ENCODE peak calls at places on chromosomes 5 and 9, in nine cellular contexts. One of them, this sample, is unnamed.

GRCh38 chr5:116575635-116576042 is 1.0 kb upstream of the SEMA6A start:
- DNase-seq in body of pancreas: peak; percentile 28
- DNase-seq in NB4: peak; percentile 5
- DNase-seq in prostate gland: peak; percentile 22
- DNase-seq in A549: no peak
- DNase-seq in heart left ventricle: no peak
- DNase-seq in sigmoid colon: no peak
- DNase-seq in ovary: peak; percentile 52
- DNase-seq in stomach: no peak
- DNase-seq in this sample: no peak

GRCh38 chr9:3751125-3751758 is 225.4 kb upstream of the RFX3 start:
- DNase-seq in body of pancreas: no peak
- DNase-seq in NB4: peak; percentile 76
- DNase-seq in prostate gland: peak; percentile 16
- DNase-seq in A549: peak; percentile 47
- DNase-seq in heart left ventricle: no peak
- DNase-seq in sigmoid colon: no peak
- DNase-seq in ovary: no peak
- DNase-seq in stomach: no peak
- DNase-seq in this sample: no peak

GRCh38 chr5:140261403-140262171 is 41.3 kb downstream of the PFDN1 start:
- DNase-seq in body of pancreas: peak; percentile 79
- DNase-seq in NB4: peak; percentile 80
- DNase-seq in prostate gland: peak; percentile 87
- DNase-seq in A549: peak; percentile 83
- DNase-seq in heart left ventricle: peak; percentile 70
- DNase-seq in sigmoid colon: peak; percentile 88
- DNase-seq in ovary: peak; percentile 72
- DNase-seq in stomach: peak; percentile 88
- DNase-seq in this sample: peak; percentile 64

GRCh38 chr5:174828786-174829510 is 104.6 kb downstream of the MSX2 start:
- DNase-seq in body of pancreas: no peak
- DNase-seq in NB4: no peak
- DNase-seq in prostate gland: no peak
- DNase-seq in A549: no peak
- DNase-seq in heart left ventricle: no peak
- DNase-seq in sigmoid colon: no peak
- DNase-seq in ovary: no peak
- DNase-seq in stomach: no peak
- DNase-seq in this sample: no peak

GRCh38 chr9:110192531-110193326 is 15.2 kb downstream of the C9orf152 start:
- DNase-seq in body of pancreas: no peak
- DNase-seq in NB4: peak; percentile 57
- DNase-seq in prostate gland: no peak
- DNase-seq in A549: peak; percentile 23
- DNase-seq in heart left ventricle: no peak
- DNase-seq in sigmoid colon: peak; percentile 76
- DNase-seq in ovary: peak; percentile 35
- DNase-seq in stomach: no peak
- DNase-seq in this sample: no peak

GRCh38 chr5:144189800-144190429 is 19.2 kb downstream of the KCTD16 start:
- DNase-seq in body of pancreas: no peak
- DNase-seq in NB4: peak; percentile 94
- DNase-seq in prostate gland: no peak
- DNase-seq in A549: peak; percentile 91
- DNase-seq in heart left ventricle: no peak
- DNase-seq in sigmoid colon: no peak
- DNase-seq in ovary: no peak
- DNase-seq in stomach: peak; percentile 40
- DNase-seq in this sample: no peak

GRCh38 chr5:119418782-119419101 is 33.6 kb upstream of the HSD17B4 start:
- DNase-seq in body of pancreas: no peak
- DNase-seq in NB4: peak; percentile 44
- DNase-seq in prostate gland: peak; percentile 34
- DNase-seq in A549: no peak
- DNase-seq in heart left ventricle: no peak
- DNase-seq in sigmoid colon: no peak
- DNase-seq in ovary: no peak
- DNase-seq in stomach: peak; percentile 36
- DNase-seq in this sample: peak; percentile 47

GRCh38 chr5:126208691-126209090 is 214.5 kb upstream of the GRAMD2B start:
- DNase-seq in body of pancreas: no peak
- DNase-seq in NB4: no peak
- DNase-seq in prostate gland: no peak
- DNase-seq in A549: no peak
- DNase-seq in heart left ventricle: no peak
- DNase-seq in sigmoid colon: no peak
- DNase-seq in ovary: no peak
- DNase-seq in stomach: no peak
- DNase-seq in this sample: no peak

GRCh38 chr9:16718952-16719351 is 151.5 kb downstream of the BNC2 start:
- DNase-seq in body of pancreas: no peak
- DNase-seq in NB4: no peak
- DNase-seq in prostate gland: no peak
- DNase-seq in A549: no peak
- DNase-seq in heart left ventricle: no peak
- DNase-seq in sigmoid colon: no peak
- DNase-seq in ovary: no peak
- DNase-seq in stomach: no peak
- DNase-seq in this sample: no peak

GRCh38 chr5:88287846-88288588 is 19.4 kb upstream of the TMEM161B start:
- DNase-seq in body of pancreas: no peak
- DNase-seq in NB4: no peak
- DNase-seq in prostate gland: no peak
- DNase-seq in A549: no peak
- DNase-seq in heart left ventricle: no peak
- DNase-seq in sigmoid colon: no peak
- DNase-seq in ovary: no peak
- DNase-seq in stomach: no peak
- DNase-seq in this sample: no peak

GRCh38 chr5:153147891-153148623 is 342.4 kb upstream of the GRIA1 start:
- DNase-seq in body of pancreas: no peak
- DNase-seq in NB4: peak; percentile 53
- DNase-seq in prostate gland: no peak
- DNase-seq in A549: peak; percentile 25
- DNase-seq in heart left ventricle: no peak
- DNase-seq in sigmoid colon: no peak
- DNase-seq in ovary: no peak
- DNase-seq in stomach: no peak
- DNase-seq in this sample: peak; percentile 1

GRCh38 chr5:124797665-124798087 is 51.2 kb upstream of the ZNF608 start:
- DNase-seq in body of pancreas: no peak
- DNase-seq in NB4: no peak
- DNase-seq in prostate gland: no peak
- DNase-seq in A549: no peak
- DNase-seq in heart left ventricle: peak; percentile 39
- DNase-seq in sigmoid colon: no peak
- DNase-seq in ovary: no peak
- DNase-seq in stomach: no peak
- DNase-seq in this sample: no peak

GRCh38 chr5:59506285-59506877 is 387.1 kb downstream of the PDE4D start:
- DNase-seq in body of pancreas: no peak
- DNase-seq in NB4: peak; percentile 29
- DNase-seq in prostate gland: no peak
- DNase-seq in A549: no peak
- DNase-seq in heart left ventricle: no peak
- DNase-seq in sigmoid colon: no peak
- DNase-seq in ovary: no peak
- DNase-seq in stomach: no peak
- DNase-seq in this sample: peak; percentile 36

GRCh38 chr5:133520991-133521706 is 91.2 kb downstream of the FSTL4 start:
- DNase-seq in body of pancreas: no peak
- DNase-seq in NB4: no peak
- DNase-seq in prostate gland: no peak
- DNase-seq in A549: no peak
- DNase-seq in heart left ventricle: no peak
- DNase-seq in sigmoid colon: no peak
- DNase-seq in ovary: no peak
- DNase-seq in stomach: no peak
- DNase-seq in this sample: no peak

GRCh38 chr5:38465045-38465444 is 91.4 kb downstream of the LIFR start:
- DNase-seq in body of pancreas: no peak
- DNase-seq in NB4: no peak
- DNase-seq in prostate gland: no peak
- DNase-seq in A549: no peak
- DNase-seq in heart left ventricle: no peak
- DNase-seq in sigmoid colon: no peak
- DNase-seq in ovary: no peak
- DNase-seq in stomach: no peak
- DNase-seq in this sample: no peak

GRCh38 chr5:177194278-177194677 is 60.7 kb downstream of the NSD1 start:
- DNase-seq in body of pancreas: no peak
- DNase-seq in NB4: no peak
- DNase-seq in prostate gland: no peak
- DNase-seq in A549: peak; percentile 82
- DNase-seq in heart left ventricle: no peak
- DNase-seq in sigmoid colon: no peak
- DNase-seq in ovary: no peak
- DNase-seq in stomach: no peak
- DNase-seq in this sample: no peak

GRCh38 chr9:111914749-111915424 is 18.3 kb downstream of the UGCG start:
- DNase-seq in body of pancreas: no peak
- DNase-seq in NB4: no peak
- DNase-seq in prostate gland: no peak
- DNase-seq in A549: no peak
- DNase-seq in heart left ventricle: no peak
- DNase-seq in sigmoid colon: no peak
- DNase-seq in ovary: no peak
- DNase-seq in stomach: no peak
- DNase-seq in this sample: peak; percentile 65

GRCh38 chr5:891837-892389 is 688 bp downstream of the BRD9 start:
- DNase-seq in body of pancreas: no peak
- DNase-seq in NB4: peak; percentile 47
- DNase-seq in prostate gland: no peak
- DNase-seq in A549: no peak
- DNase-seq in heart left ventricle: no peak
- DNase-seq in sigmoid colon: no peak
- DNase-seq in ovary: no peak
- DNase-seq in stomach: no peak
- DNase-seq in this sample: peak; percentile 42

GRCh38 chr5:893137-893506 is 438 bp downstream of the TRIP13 start:
- DNase-seq in body of pancreas: no peak
- DNase-seq in NB4: peak; percentile 35
- DNase-seq in prostate gland: no peak
- DNase-seq in A549: no peak
- DNase-seq in heart left ventricle: no peak
- DNase-seq in sigmoid colon: peak; percentile 62
- DNase-seq in ovary: no peak
- DNase-seq in stomach: no peak
- DNase-seq in this sample: peak; percentile 62

GRCh38 chr5:893711-894110 is 1.0 kb downstream of the TRIP13 start:
- DNase-seq in body of pancreas: no peak
- DNase-seq in NB4: no peak
- DNase-seq in prostate gland: no peak
- DNase-seq in A549: no peak
- DNase-seq in heart left ventricle: no peak
- DNase-seq in sigmoid colon: peak; percentile 48
- DNase-seq in ovary: no peak
- DNase-seq in stomach: no peak
- DNase-seq in this sample: no peak

GRCh38 chr5:891117-891836 is 1.3 kb downstream of the BRD9 start:
- DNase-seq in body of pancreas: no peak
- DNase-seq in NB4: peak; percentile 45
- DNase-seq in prostate gland: no peak
- DNase-seq in A549: peak; percentile 60
- DNase-seq in heart left ventricle: no peak
- DNase-seq in sigmoid colon: peak; percentile 46
- DNase-seq in ovary: no peak
- DNase-seq in stomach: no peak
- DNase-seq in this sample: no peak

GRCh38 chr5:892390-893136 is at the start of the genes BRD9 and TRIP13:
- DNase-seq in body of pancreas: peak; percentile 83
- DNase-seq in NB4: peak; percentile 92
- DNase-seq in prostate gland: peak; percentile 74
- DNase-seq in A549: peak; percentile 82
- DNase-seq in heart left ventricle: peak; percentile 88
- DNase-seq in sigmoid colon: peak; percentile 88
- DNase-seq in ovary: peak; percentile 81
- DNase-seq in stomach: peak; percentile 85
- DNase-seq in this sample: peak; percentile 94
- TF ChIP-seq POLR2A in body of pancreas: no peak
- TF ChIP-seq POLR2A in NB4: peak; percentile 92
- TF ChIP-seq POLR2A in prostate gland: peak; percentile 17
- TF ChIP-seq POLR2A in A549: peak; percentile 40
- TF ChIP-seq POLR2A in heart left ventricle: peak; percentile 64
- TF ChIP-seq POLR2A in sigmoid colon: no peak
- TF ChIP-seq POLR2A in ovary: peak; percentile 51
- TF ChIP-seq POLR2A in stomach: no peak
- TF ChIP-seq POLR2A in this sample: peak; percentile 76

DNA sequence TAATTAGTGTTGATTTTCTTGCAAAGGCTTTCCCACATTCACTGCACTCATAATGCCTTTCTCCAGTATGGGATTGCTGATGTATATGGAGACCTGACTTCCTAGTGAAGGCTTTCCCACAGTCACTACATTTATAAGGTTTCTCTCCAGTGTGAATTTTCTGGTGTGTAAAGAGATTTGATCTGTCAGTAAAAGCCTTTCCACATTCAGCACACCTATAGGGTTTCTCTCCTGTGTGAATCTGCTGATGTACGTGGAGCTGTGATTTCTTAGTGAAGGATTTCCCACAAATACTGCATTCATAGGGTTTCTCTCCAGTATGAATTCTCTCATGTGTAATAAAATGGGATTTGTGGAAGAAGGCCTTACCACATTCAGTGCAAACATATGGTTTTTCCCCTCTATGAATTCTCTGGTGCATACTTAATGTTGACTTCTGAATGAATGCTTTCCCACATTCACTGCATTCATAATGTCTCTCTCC is 31.1 kb downstream of the ZNF484 start:
- DNase-seq in body of pancreas: no peak
- DNase-seq in NB4: no peak
- DNase-seq in prostate gland: no peak
- DNase-seq in A549: peak; percentile 15
- DNase-seq in heart left ventricle: no peak
- DNase-seq in sigmoid colon: no peak
- DNase-seq in ovary: no peak
- DNase-seq in stomach: no peak
- DNase-seq in this sample: no peak
- TF ChIP-seq POLR2A in body of pancreas: no peak
- TF ChIP-seq POLR2A in NB4: no peak
- TF ChIP-seq POLR2A in prostate gland: no peak
- TF ChIP-seq POLR2A in A549: no peak
- TF ChIP-seq POLR2A in heart left ventricle: no peak
- TF ChIP-seq POLR2A in sigmoid colon: no peak
- TF ChIP-seq POLR2A in ovary: no peak
- TF ChIP-seq POLR2A in stomach: no peak
- TF ChIP-seq POLR2A in this sample: no peak

GRCh38 chr5:151022511-151023018 is 2.2 kb downstream of the GPX3 start:
- DNase-seq in body of pancreas: no peak
- DNase-seq in NB4: no peak
- DNase-seq in prostate gland: no peak
- DNase-seq in A549: no peak
- DNase-seq in heart left ventricle: peak; percentile 56
- DNase-seq in sigmoid colon: no peak
- DNase-seq in ovary: no peak
- DNase-seq in stomach: no peak
- DNase-seq in this sample: no peak
- TF ChIP-seq POLR2A in body of pancreas: peak; percentile 27
- TF ChIP-seq POLR2A in NB4: no peak
- TF ChIP-seq POLR2A in prostate gland: no peak
- TF ChIP-seq POLR2A in A549: no peak
- TF ChIP-seq POLR2A in heart left ventricle: peak; percentile 64
- TF ChIP-seq POLR2A in sigmoid colon: no peak
- TF ChIP-seq POLR2A in ovary: no peak
- TF ChIP-seq POLR2A in stomach: no peak
- TF ChIP-seq POLR2A in this sample: no peak

GRCh38 chr9:135478858-135479468 is 619 bp upstream of the PPP1R26 start:
- DNase-seq in body of pancreas: peak; percentile 70
- DNase-seq in NB4: no peak
- DNase-seq in prostate gland: peak; percentile 62
- DNase-seq in A549: peak; percentile 51
- DNase-seq in heart left ventricle: no peak
- DNase-seq in sigmoid colon: peak; percentile 73
- DNase-seq in ovary: peak; percentile 51
- DNase-seq in stomach: peak; percentile 72
- DNase-seq in this sample: no peak
- TF ChIP-seq POLR2A in body of pancreas: peak; percentile 70
- TF ChIP-seq POLR2A in NB4: no peak
- TF ChIP-seq POLR2A in prostate gland: peak; percentile 49
- TF ChIP-seq POLR2A in A549: no peak
- TF ChIP-seq POLR2A in heart left ventricle: peak; percentile 34
- TF ChIP-seq POLR2A in sigmoid colon: no peak
- TF ChIP-seq POLR2A in ovary: no peak
- TF ChIP-seq POLR2A in stomach: no peak
- TF ChIP-seq POLR2A in this sample: no peak